ENCODE peak calls at places on chromosomes 1 and 21, in six cellular contexts. G, C, W, U, S and B are unnamed samples.

GRCh38 chr1:9890224-9890731 is 19.8 kb downstream of the CTNNBIP1 start:
- DNase-seq in W (peak), C (peak), S (no peak), U (no peak), G (peak), B (peak)

GRCh38 chr1:58901008-58901407 is 117.2 kb upstream of the JUN start:
- DNase-seq in S (no peak), G (no peak), U (no peak), C (no peak), W (no peak), B (no peak)

GRCh38 chr1:244173765-244174164 is 122.7 kb downstream of the ZBTB18 start:
- DNase-seq in U (no peak), C (no peak), W (no peak), G (no peak), S (no peak), B (no peak)

GRCh38 chr1:230248876-230249275 is 177.3 kb downstream of the PGBD5 start:
- DNase-seq in U (no peak), C (no peak), S (no peak), W (no peak), G (no peak), B (no peak)

GRCh38 chr1:87140831-87141540 is 187.7 kb upstream of the LMO4 start:
- DNase-seq in U (no peak), C (peak), G (no peak), S (no peak), W (peak), B (no peak)

GRCh38 chr1:181061891-181062777 is 26.4 kb upstream of the IER5 start:
- DNase-seq in C (no peak), U (peak), G (no peak), W (no peak), S (no peak), B (no peak)

GRCh38 chr21:17128132-17128531 is 384.7 kb upstream of the CXADR start:
- DNase-seq in W (no peak), S (no peak), U (no peak), C (no peak), G (no peak), B (no peak)

GRCh38 chr1:13584876-13585598 is 1.4 kb downstream of the PDPN start:
- DNase-seq in U (no peak), G (no peak), W (no peak), S (no peak), C (no peak), B (no peak)

GRCh38 chr1:25810341-25811299 is 9.1 kb upstream of the MTFR1L start:
- DNase-seq in S (peak), C (no peak), U (peak), W (peak), G (peak), B (peak)

GRCh38 chr1:37035828-37036666 is 1.7 kb upstream of the GRIK3 start:
- DNase-seq in C (no peak), W (no peak), G (peak), S (no peak), U (no peak), B (no peak)

GRCh38 chr1:25033030-25033827 is 103.2 kb upstream of the RUNX3 start:
- DNase-seq in W (no peak), S (no peak), C (no peak), U (no peak), G (no peak), B (no peak)

GRCh38 chr1:232992227-232992626 is 41.8 kb downstream of the NTPCR start:
- DNase-seq in C (no peak), S (no peak), W (no peak), U (no peak), G (no peak), B (no peak)

GRCh38 chr21:45516071-45516670 is 26.1 kb downstream of the SLC19A1 start:
- DNase-seq in U (no peak), S (no peak), C (no peak), W (no peak), G (no peak), B (no peak)

GRCh38 chr1:6259491-6260362 is 1.2 kb downstream of the GPR153 start:
- DNase-seq in W (peak), U (peak), G (peak), S (peak), C (peak), B (peak)

GRCh38 chr1:36133484-36133883 is 8.5 kb upstream of the COL8A2 start:
- DNase-seq in U (no peak), W (peak), G (no peak), S (peak), C (peak), B (peak)

GRCh38 chr1:147539122-147539575 is 2.2 kb upstream of the BCL9 start:
- DNase-seq in S (peak), U (no peak), G (no peak), C (peak), W (peak), B (no peak)

GRCh38 chr1:201828451-201828819 is 522 bp upstream of the IPO9 start:
- DNase-seq in W (peak), S (no peak), G (no peak), U (no peak), C (no peak), B (no peak)